ENCODE peak calls at places on chromosome 7, in nine cellular contexts. E is HepG2, D is SK-N-SH, W is GM12878, G is suprapubic skin, J is A549, Y is tibial nerve, N is transverse colon, C is stomach. A is an unnamed sample.
A peak's percentile ranks its signal among the peaks of the same experiment; 100 is the strongest.

GRCh38 chr7:70498633-70499032 is 633.3 kb upstream of the GALNT17 start:
- DNase-seq in E (no peak), D (no peak), W (no peak), G (no peak), J (no peak), Y (no peak), N (no peak), C (no peak), A (no peak)

GRCh38 chr7:148480479-148481146 is 110.0 kb upstream of the C7orf33 start:
- DNase-seq in E (no peak), D (no peak), W (no peak), G (no peak), J (no peak), Y (no peak), N (no peak), C (no peak), A (no peak)

GRCh38 chr7:91089382-91089963 is 174.8 kb upstream of the FZD1 start:
- DNase-seq in E (peak; percentile 16), D (peak; percentile 34), W (no peak), G (no peak), J (peak; percentile 17), Y (no peak), N (no peak), C (no peak), A (no peak)

GRCh38 chr7:73734619-73735525 is 3.7 kb downstream of the ABHD11 start:
- DNase-seq in E (peak; percentile 77), D (peak; percentile 89), W (peak; percentile 49), G (peak; percentile 90), J (peak; percentile 80), Y (peak; percentile 41), N (peak; percentile 94), C (peak; percentile 92), A (peak; percentile 70)

GRCh38 chr7:142868188-142868811 is 13.4 kb downstream of the EPHB6 start:
- DNase-seq in E (no peak), D (no peak), W (no peak), G (no peak), J (no peak), Y (no peak), N (no peak), C (no peak), A (no peak)

GRCh38 chr7:102079140-102080002 is 207.3 kb upstream of the SH2B2 start:
- DNase-seq in E (peak; percentile 10), D (no peak), W (no peak), G (no peak), J (no peak), Y (no peak), N (no peak), C (no peak), A (peak; percentile 3)

GRCh38 chr7:92697012-92697411 is 106.8 kb upstream of the FAM133B start:
- DNase-seq in E (no peak), D (no peak), W (no peak), G (no peak), J (no peak), Y (no peak), N (no peak), C (no peak), A (no peak)

GRCh38 chr7:140003913-140004382 is 58.8 kb downstream of the PARP12 start:
- DNase-seq in E (peak; percentile 43), D (peak; percentile 67), W (peak; percentile 16), G (no peak), J (peak; percentile 80), Y (no peak), N (peak; percentile 19), C (peak; percentile 43), A (no peak)

GRCh38 chr7:40659231-40659630 is 524.4 kb downstream of the SUGCT start:
- DNase-seq in E (no peak), D (no peak), W (no peak), G (no peak), J (no peak), Y (no peak), N (no peak), C (no peak), A (no peak)

GRCh38 chr7:89623018-89623672 is 531.1 kb upstream of the STEAP1 start:
- DNase-seq in E (peak; percentile 41), D (peak; percentile 37), W (peak; percentile 3), G (no peak), J (peak; percentile 1), Y (no peak), N (no peak), C (no peak), A (no peak)

GRCh38 chr7:12403287-12404181 is at the start of gene VWDE:
- DNase-seq in E (no peak), D (peak; percentile 80), W (no peak), G (peak; percentile 60), J (peak; percentile 61), Y (no peak), N (peak; percentile 71), C (peak; percentile 44), A (no peak)

GRCh38 chr7:51601461-51601860 is 284.9 kb upstream of the COBL start:
- DNase-seq in E (no peak), D (no peak), W (no peak), G (no peak), J (no peak), Y (no peak), N (no peak), C (no peak), A (no peak)

GRCh38 chr7:5709347-5709950 is 72.0 kb downstream of the RNF216 start:
- DNase-seq in E (no peak), D (no peak), W (no peak), G (no peak), J (no peak), Y (no peak), N (no peak), C (no peak), A (no peak)

GRCh38 chr7:81111358-81111757 is 192.5 kb upstream of the SEMA3C start:
- DNase-seq in E (no peak), D (peak; percentile 18), W (no peak), G (no peak), J (no peak), Y (no peak), N (no peak), C (no peak), A (no peak)

DNA sequence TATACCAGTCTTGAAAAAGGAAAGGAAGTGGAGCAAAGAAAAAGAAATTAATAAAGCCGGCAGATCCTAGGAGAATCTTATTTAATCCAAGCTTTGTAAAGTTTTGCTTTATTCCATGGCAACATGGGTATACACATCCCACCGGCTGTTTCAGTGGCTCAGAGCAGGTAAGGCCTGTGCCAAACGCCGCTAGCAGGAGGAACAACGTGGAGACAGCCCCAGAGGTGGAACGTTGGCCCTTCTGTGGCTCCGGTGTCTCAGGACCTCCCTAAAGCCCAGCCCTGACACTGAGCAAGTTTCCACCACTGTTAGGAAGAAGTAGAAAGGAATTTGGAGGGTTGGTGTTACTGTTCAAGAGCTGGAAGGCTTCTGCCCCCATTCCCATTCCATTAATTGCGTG is 52.0 kb downstream of the EGFR start:
- DNase-seq in E (no peak), D (no peak), W (no peak), G (no peak), J (no peak), Y (no peak), N (no peak), C (no peak), A (no peak)
- H3K4me1 ChIP-seq in E (peaks cover 98% of the 10 kb centered on the region), D (peaks cover 62% of the 10 kb centered on the region), W (peaks cover 26% of the 10 kb centered on the region), G (peaks cover 66% of the 10 kb centered on the region), J (peaks cover 95% of the 10 kb centered on the region), Y (peaks cover 38% of the 10 kb centered on the region), N (peaks cover 53% of the 10 kb centered on the region), C (peaks cover 55% of the 10 kb centered on the region), A (peaks cover 34% of the 10 kb centered on the region)

GRCh38 chr7:130254555-130254954 is 12.1 kb upstream of the CPA2 start:
- DNase-seq in E (no peak), D (no peak), W (no peak), G (no peak), J (no peak), Y (no peak), N (no peak), C (no peak), A (no peak)
- TF ChIP-seq EP300 in E (no peak), D (no peak), W (no peak), G (no peak), J (no peak), Y (no peak), N (no peak), C (no peak), A (no peak)

GRCh38 chr7:132400667-132401142 is 175.6 kb downstream of the PLXNA4 start:
- DNase-seq in E (no peak), D (no peak), W (no peak), G (peak; percentile 78), J (no peak), Y (no peak), N (no peak), C (no peak), A (no peak)

GRCh38 chr7:132402751-132403245 is 173.5 kb downstream of the PLXNA4 start:
- DNase-seq in E (no peak), D (no peak), W (no peak), G (peak; percentile 71), J (no peak), Y (no peak), N (no peak), C (no peak), A (peak; percentile 84)

GRCh38 chr7:132403465-132404110 is 172.7 kb downstream of the PLXNA4 start:
- DNase-seq in E (no peak), D (no peak), W (no peak), G (no peak), J (no peak), Y (no peak), N (no peak), C (no peak), A (no peak)

GRCh38 chr7:132404261-132404660 is 172.0 kb downstream of the PLXNA4 start:
- DNase-seq in E (no peak), D (no peak), W (no peak), G (no peak), J (no peak), Y (no peak), N (no peak), C (no peak), A (no peak)

DNA sequence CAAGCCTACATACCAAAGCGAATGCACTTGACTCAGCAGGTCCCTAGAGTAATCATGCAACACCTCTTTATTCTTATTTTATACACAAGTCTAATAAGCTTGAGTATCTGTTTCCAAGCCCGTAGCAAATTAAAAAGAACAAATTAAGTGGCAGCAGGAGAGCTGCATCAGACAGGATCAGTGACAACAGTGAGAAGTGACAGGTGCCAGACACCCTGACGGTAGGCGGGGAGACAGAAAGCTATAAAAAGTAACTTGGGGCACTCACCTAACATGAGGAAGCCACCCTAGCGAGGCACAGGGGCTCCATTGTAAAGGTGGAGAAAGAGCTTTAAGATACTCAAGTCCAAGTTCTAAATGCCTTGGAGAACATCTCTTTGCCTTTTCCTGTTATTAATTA is 174.2 kb downstream of the PLXNA4 start:
- DNase-seq in E (no peak), D (no peak), W (no peak), G (no peak), J (no peak), Y (no peak), N (no peak), C (no peak), A (no peak)
- H3K27ac ChIP-seq in E (no peak overlapping the region), D (no peak overlapping the region), W (no peak overlapping the region), G (peak overlapping the region; percentile 59), J (no peak overlapping the region), Y (no peak overlapping the region), N (no peak overlapping the region), C (peak overlapping the region; percentile 66), A (no peak overlapping the region)

GRCh38 chr7:71594746-71595145 is 462.8 kb downstream of the GALNT17 start:
- DNase-seq in E (no peak), D (no peak), W (no peak), G (no peak), J (no peak), Y (no peak), N (no peak), C (no peak), A (no peak)

GRCh38 chr7:71595176-71595575 is 463.2 kb downstream of the GALNT17 start:
- DNase-seq in E (no peak), D (no peak), W (no peak), G (no peak), J (no peak), Y (no peak), N (no peak), C (no peak), A (no peak)

GRCh38 chr7:71591876-71592275 is 459.9 kb downstream of the GALNT17 start:
- DNase-seq in E (no peak), D (no peak), W (no peak), G (no peak), J (no peak), Y (no peak), N (no peak), C (no peak), A (no peak)
- H3K4me1 ChIP-seq in E (no peaks in the 10 kb centered on the region), D (no peaks in the 10 kb centered on the region), W (no peaks in the 10 kb centered on the region), G (no peaks in the 10 kb centered on the region), J (no peaks in the 10 kb centered on the region), Y (no peaks in the 10 kb centered on the region), N (no peaks in the 10 kb centered on the region), C (no peaks in the 10 kb centered on the region), A (no peaks in the 10 kb centered on the region)